ENCODE peak calls at places on chromosomes 12 and 14, in ten cellular contexts. Z is fibroblast of lung, L is mammary epithelial cell, H is GM23338, T is HCT116, W is neural progenitor cell, C is hepatocyte, B is PC-3, V is PC-9, X is astrocyte. A is an unnamed sample.

GRCh38 chr14:44154446-44154845 is 352.6 kb downstream of the FSCB start:
- DNase-seq in Z (no peak), L (no peak), H (no peak), T (no peak), W (no peak), C (no peak), B (no peak), V (no peak), X (no peak), A (no peak)

GRCh38 chr12:10741836-10742235 is 18.7 kb upstream of the YBX3 start:
- DNase-seq in Z (no peak), L (no peak), H (no peak), T (no peak), W (no peak), C (no peak), B (no peak), V (no peak), X (no peak), A (no peak)

GRCh38 chr12:47870175-47870781 is 34.5 kb downstream of the VDR start:
- DNase-seq in Z (peak; percentile 53), L (no peak), H (peak; percentile 75), T (no peak), W (peak; percentile 77), C (peak; percentile 55), B (peak; percentile 28), V (no peak), X (no peak), A (peak; percentile 83)

GRCh38 chr12:52243264-52243773 is 10.3 kb downstream of the KRT7 start:
- DNase-seq in Z (no peak), L (peak; percentile 46), H (no peak), T (no peak), W (no peak), C (no peak), B (peak; percentile 91), V (peak; percentile 83), X (peak; percentile 50), A (no peak)

GRCh38 chr12:52006726-52007157 is at the start of gene TAMALIN:
- DNase-seq in Z (peak; percentile 64), L (no peak), H (peak; percentile 53), T (no peak), W (peak; percentile 69), C (peak; percentile 80), B (no peak), V (no peak), X (peak; percentile 26), A (no peak)

GRCh38 chr14:94391284-94391914 is 3.0 kb upstream of the SERPINA1 start:
- DNase-seq in Z (no peak), L (no peak), H (no peak), T (no peak), W (no peak), C (no peak), B (no peak), V (no peak), X (no peak), A (no peak)

GRCh38 chr12:38919191-38919590 is 13.8 kb upstream of the CPNE8 start:
- DNase-seq in Z (no peak), L (peak; percentile 26), H (no peak), T (no peak), W (no peak), C (no peak), B (peak; percentile 77), V (no peak), X (peak; percentile 9), A (no peak)

GRCh38 chr14:75401356-75401755 is 26.5 kb upstream of the JDP2 start:
- DNase-seq in Z (peak; percentile 33), L (no peak), H (peak; percentile 70), T (no peak), W (peak; percentile 83), C (peak; percentile 66), B (no peak), V (no peak), X (no peak), A (no peak)

GRCh38 chr12:71671816-71672215 is 7.7 kb downstream of the THAP2 start:
- DNase-seq in Z (no peak), L (no peak), H (no peak), T (no peak), W (no peak), C (no peak), B (no peak), V (no peak), X (no peak), A (no peak)

GRCh38 chr14:33951183-33951840 is 438 bp upstream of the EGLN3 start:
- DNase-seq in Z (no peak), L (no peak), H (peak; percentile 28), T (no peak), W (no peak), C (no peak), B (no peak), V (no peak), X (no peak), A (no peak)

GRCh38 chr14:33950320-33951182 is at the start of gene EGLN3:
- DNase-seq in Z (peak; percentile 60), L (peak; percentile 87), H (peak; percentile 96), T (peak; percentile 68), W (peak; percentile 96), C (peak; percentile 90), B (peak; percentile 85), V (peak; percentile 71), X (peak; percentile 64), A (peak; percentile 56)

GRCh38 chr14:33949051-33950037 is 1.5 kb downstream of the EGLN3 start:
- DNase-seq in Z (no peak), L (no peak), H (peak; percentile 51), T (no peak), W (no peak), C (no peak), B (no peak), V (no peak), X (no peak), A (no peak)

GRCh38 chr14:33946679-33947078 is 4.2 kb downstream of the EGLN3 start:
- DNase-seq in Z (no peak), L (no peak), H (no peak), T (no peak), W (no peak), C (no peak), B (no peak), V (no peak), X (no peak), A (no peak)

GRCh38 chr14:33948143-33948962 is 2.5 kb downstream of the EGLN3 start:
- DNase-seq in Z (no peak), L (no peak), H (no peak), T (no peak), W (no peak), C (no peak), B (no peak), V (peak; percentile 50), X (no peak), A (no peak)
- H3K4me3 ChIP-seq in Z (no peak overlapping the region), L (no peak overlapping the region), H (peak overlapping the region; percentile 67), T (no peak overlapping the region), W (peak overlapping the region; percentile 65), C (no peak overlapping the region), B (no peak overlapping the region), V (peak overlapping the region; percentile 82), X (no peak overlapping the region), A (no peak overlapping the region)

GRCh38 chr12:53951577-53952334 is 2.9 kb upstream of the HOXC12 start:
- DNase-seq in Z (no peak), L (no peak), H (peak; percentile 70), T (no peak), W (peak; percentile 40), C (no peak), B (no peak), V (no peak), X (no peak), A (no peak)
- TF ChIP-seq EZH2 in Z (peak; percentile 95), L (no peak), H (peak; percentile 83), T (no peak), W (peak; percentile 83), C (peak; percentile 99), B (no peak), V (no peak), X (peak; percentile 82), A (no peak)

GRCh38 chr14:34484726-34485125 is 22.7 kb upstream of the SPTSSA start:
- DNase-seq in Z (no peak), L (no peak), H (no peak), T (no peak), W (no peak), C (no peak), B (no peak), V (no peak), X (no peak), A (no peak)

GRCh38 chr14:34489324-34489723 is 27.3 kb upstream of the SPTSSA start:
- DNase-seq in Z (peak; percentile 19), L (peak; percentile 35), H (no peak), T (no peak), W (no peak), C (no peak), B (peak; percentile 70), V (peak; percentile 65), X (no peak), A (no peak)

DNA sequence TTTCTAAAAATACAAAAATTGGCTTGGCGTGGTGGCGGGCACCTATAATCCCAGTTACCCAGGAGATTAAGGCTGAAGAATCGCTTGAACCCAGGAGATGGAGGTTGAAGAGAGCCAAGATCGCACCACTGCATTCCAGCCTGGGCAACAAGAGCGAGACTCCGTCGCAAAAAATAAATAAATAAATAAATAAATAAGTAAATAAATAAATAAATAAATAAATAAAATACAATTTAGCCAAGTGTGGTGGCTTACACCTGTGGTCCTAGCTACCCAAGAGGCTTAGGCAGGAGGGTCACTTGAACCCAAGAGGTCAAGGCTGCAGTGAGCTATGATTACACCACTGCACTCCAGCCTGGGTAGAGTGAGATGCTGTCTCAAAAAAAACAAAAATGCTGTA is 26.5 kb upstream of the SPTSSA start:
- DNase-seq in Z (no peak), L (no peak), H (no peak), T (no peak), W (no peak), C (no peak), B (no peak), V (no peak), X (no peak), A (no peak)
- TF ChIP-seq CTCF in Z (no peak), L (no peak), H (no peak), T (no peak), W (no peak), C (no peak), B (no peak), V (no peak), X (no peak), A (no peak)

GRCh38 chr12:124995200-124995961 is 1.9 kb downstream of the BRI3BP start:
- DNase-seq in Z (no peak), L (no peak), H (peak; percentile 40), T (no peak), W (no peak), C (no peak), B (no peak), V (no peak), X (no peak), A (no peak)
- H3K4me3 ChIP-seq in Z (no peak overlapping the region), L (peak overlapping the region; percentile 89), H (peak overlapping the region; percentile 71), T (peak overlapping the region; percentile 86), W (peak overlapping the region; percentile 78), C (peak overlapping the region; percentile 82), B (peak overlapping the region; percentile 78), V (peak overlapping the region; percentile 99), X (no peak overlapping the region), A (peak overlapping the region; percentile 79)

A was measured in MM.1S.